ENCODE peak calls at places on chromosomes 2 and 18, in four cellular contexts. One of them, this sample, is unnamed.

GRCh38 chr2:146321175-146321574 is 1523.7 kb upstream of the ACVR2A start:
- DNase-seq in H1: no peak
- DNase-seq in HepG2: no peak
- DNase-seq in GM12878: no peak
- DNase-seq in this sample: no peak

GRCh38 chr2:181174880-181175590 is 194.6 kb downstream of the UBE2E3 start:
- DNase-seq in HepG2: no peak
- DNase-seq in GM12878: no peak
- DNase-seq in H1: no peak
- DNase-seq in this sample: no peak

GRCh38 chr18:61891874-61892273 is 933 bp downstream of the RNF152 start:
- DNase-seq in GM12878: no peak
- DNase-seq in H1: no peak
- DNase-seq in HepG2: no peak
- DNase-seq in this sample: no peak

GRCh38 chr18:78751664-78752063 is 228.0 kb upstream of the SALL3 start:
- DNase-seq in GM12878: no peak
- DNase-seq in HepG2: no peak
- DNase-seq in H1: no peak
- DNase-seq in this sample: no peak

GRCh38 chr2:127771756-127772155 is 39.2 kb downstream of the WDR33 start:
- DNase-seq in GM12878: no peak
- DNase-seq in HepG2: no peak
- DNase-seq in H1: no peak
- DNase-seq in this sample: no peak

GRCh38 chr2:238102865-238103264 is 2.7 kb downstream of the ESPNL start:
- DNase-seq in HepG2: no peak
- DNase-seq in GM12878: no peak
- DNase-seq in H1: no peak
- DNase-seq in this sample: no peak

GRCh38 chr18:79785831-79786230 is 11.9 kb upstream of the KCNG2 start:
- DNase-seq in GM12878: no peak
- DNase-seq in H1: no peak
- DNase-seq in HepG2: no peak
- DNase-seq in this sample: no peak

GRCh38 chr2:201130524-201131186 is 14.7 kb downstream of the CFLAR start:
- DNase-seq in HepG2: no peak
- DNase-seq in GM12878: no peak
- DNase-seq in H1: no peak
- DNase-seq in this sample: peak

GRCh38 chr2:28658369-28658768 is 93.3 kb upstream of the PPP1CB start:
- DNase-seq in HepG2: no peak
- DNase-seq in H1: no peak
- DNase-seq in GM12878: no peak
- DNase-seq in this sample: no peak

GRCh38 chr2:150630587-150631235 is 143.2 kb upstream of the RND3 start:
- DNase-seq in GM12878: no peak
- DNase-seq in H1: no peak
- DNase-seq in HepG2: no peak
- DNase-seq in this sample: no peak

GRCh38 chr2:158670292-158670691 is 124.8 kb upstream of the DAPL1 start:
- DNase-seq in GM12878: no peak
- DNase-seq in HepG2: peak
- DNase-seq in H1: no peak
- DNase-seq in this sample: no peak

GRCh38 chr18:43789234-43790000 is 512.1 kb upstream of the SYT4 start:
- DNase-seq in GM12878: no peak
- DNase-seq in H1: no peak
- DNase-seq in HepG2: no peak
- DNase-seq in this sample: no peak

GRCh38 chr2:44547713-44548112 is 186.0 kb downstream of the CAMKMT start:
- DNase-seq in GM12878: no peak
- DNase-seq in HepG2: no peak
- DNase-seq in H1: no peak
- DNase-seq in this sample: peak

GRCh38 chr2:13462464-13462863 is 745.7 kb downstream of the TRIB2 start:
- DNase-seq in HepG2: no peak
- DNase-seq in H1: no peak
- DNase-seq in GM12878: no peak
- DNase-seq in this sample: no peak

GRCh38 chr2:144834954-144835633 is 315.2 kb upstream of the ZEB2 start:
- DNase-seq in H1: no peak
- DNase-seq in GM12878: no peak
- DNase-seq in HepG2: no peak
- DNase-seq in this sample: no peak

GRCh38 chr18:53234610-53235009 is 894.6 kb downstream of the DCC start:
- DNase-seq in GM12878: no peak
- DNase-seq in HepG2: no peak
- DNase-seq in H1: no peak
- DNase-seq in this sample: no peak

GRCh38 chr2:47592381-47592780 is 189.4 kb downstream of the MSH2 start:
- DNase-seq in GM12878: no peak
- DNase-seq in H1: no peak
- DNase-seq in HepG2: no peak
- DNase-seq in this sample: no peak

GRCh38 chr2:121254748-121255147 is 30.3 kb downstream of the TFCP2L1 start:
- DNase-seq in HepG2: no peak
- DNase-seq in GM12878: no peak
- DNase-seq in H1: no peak
- DNase-seq in this sample: no peak

GRCh38 chr18:2991241-2991640 is 21.7 kb downstream of the LPIN2 start:
- DNase-seq in H1: no peak
- DNase-seq in HepG2: no peak
- DNase-seq in GM12878: no peak
- DNase-seq in this sample: no peak

GRCh38 chr2:218367415-218368149 is 10.9 kb downstream of the CATIP start:
- DNase-seq in HepG2: no peak
- DNase-seq in GM12878: peak
- DNase-seq in H1: peak
- DNase-seq in this sample: peak

GRCh38 chr18:58605027-58606020 is 23.6 kb downstream of the ALPK2 start:
- DNase-seq in HepG2: peak
- DNase-seq in H1: no peak
- DNase-seq in GM12878: peak
- DNase-seq in this sample: no peak

GRCh38 chr2:122237506-122237905 is 482.1 kb downstream of the TSN start:
- DNase-seq in HepG2: no peak
- DNase-seq in GM12878: no peak
- DNase-seq in H1: no peak
- DNase-seq in this sample: no peak

GRCh38 chr2:45009303-45009927 is at the start of gene SIX2:
- DNase-seq in GM12878: no peak
- DNase-seq in H1: peak
- DNase-seq in HepG2: peak
- DNase-seq in this sample: peak

GRCh38 chr2:69017080-69017479 is 4.1 kb downstream of the ANTXR1 start:
- DNase-seq in GM12878: no peak
- DNase-seq in HepG2: no peak
- DNase-seq in H1: no peak
- DNase-seq in this sample: no peak

GRCh38 chr2:157497603-157498314 is 53.9 kb upstream of the CYTIP start:
- DNase-seq in GM12878: no peak
- DNase-seq in H1: no peak
- DNase-seq in HepG2: peak
- DNase-seq in this sample: peak

GRCh38 chr18:68221116-68221724 is 493.7 kb downstream of the TMX3 start:
- DNase-seq in HepG2: no peak
- DNase-seq in H1: no peak
- DNase-seq in GM12878: no peak
- DNase-seq in this sample: no peak

DNA sequence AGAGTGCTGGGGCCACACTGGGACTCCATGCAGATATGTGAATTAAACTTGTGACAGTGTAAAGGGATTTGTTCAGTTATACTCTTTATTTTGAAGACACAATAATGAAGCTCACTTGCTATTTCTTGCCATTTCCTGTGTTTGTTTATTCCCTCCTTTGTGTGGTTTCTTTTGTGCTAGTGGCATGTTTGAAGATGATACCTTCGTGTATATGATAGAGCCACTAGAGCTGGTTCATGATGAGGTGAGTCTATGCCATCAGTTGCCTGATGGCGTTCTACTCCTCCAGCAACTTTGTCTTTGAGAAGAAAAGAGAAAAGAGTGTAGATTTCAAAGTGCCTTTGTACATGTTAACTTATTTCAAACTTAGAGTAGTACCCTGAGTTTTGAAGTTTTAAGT is 99.2 kb upstream of the FAM237A start:
- DNase-seq in GM12878: no peak
- DNase-seq in H1: no peak
- DNase-seq in HepG2: no peak
- DNase-seq in this sample: no peak
- TF ChIP-seq BRCA1 in GM12878: no peak
- TF ChIP-seq BRCA1 in H1: no peak
- TF ChIP-seq BRCA1 in HepG2: no peak
- TF ChIP-seq BRCA1 in this sample: no peak

GRCh38 chr2:60353863-60354262 is 199.6 kb downstream of the BCL11A start:
- DNase-seq in HepG2: no peak
- DNase-seq in GM12878: peak
- DNase-seq in H1: peak
- DNase-seq in this sample: no peak

GRCh38 chr2:60352491-60353405 is 200.7 kb downstream of the BCL11A start:
- DNase-seq in H1: peak
- DNase-seq in GM12878: no peak
- DNase-seq in HepG2: no peak
- DNase-seq in this sample: no peak

GRCh38 chr2:60354713-60355112 is 198.7 kb downstream of the BCL11A start:
- DNase-seq in HepG2: no peak
- DNase-seq in H1: peak
- DNase-seq in GM12878: no peak
- DNase-seq in this sample: no peak

GRCh38 chr2:60351802-60352201 is 201.7 kb downstream of the BCL11A start:
- DNase-seq in GM12878: no peak
- DNase-seq in H1: peak
- DNase-seq in HepG2: no peak
- DNase-seq in this sample: no peak

GRCh38 chr2:60353406-60353800 is 200.1 kb downstream of the BCL11A start:
- DNase-seq in GM12878: no peak
- DNase-seq in H1: peak
- DNase-seq in HepG2: no peak
- DNase-seq in this sample: no peak
- TF ChIP-seq KDM1A in GM12878: no peak
- TF ChIP-seq KDM1A in H1: no peak
- TF ChIP-seq KDM1A in HepG2: no peak
- TF ChIP-seq KDM1A in this sample: no peak

GRCh38 chr2:7182525-7182924 is 265.3 kb downstream of the RNF144A start:
- DNase-seq in H1: no peak
- DNase-seq in HepG2: no peak
- DNase-seq in GM12878: no peak
- DNase-seq in this sample: no peak
- TF ChIP-seq BRCA1 in H1: no peak
- TF ChIP-seq BRCA1 in HepG2: no peak
- TF ChIP-seq BRCA1 in GM12878: no peak
- TF ChIP-seq BRCA1 in this sample: no peak

GRCh38 chr2:221500501-221501209 is 71.4 kb downstream of the EPHA4 start:
- DNase-seq in GM12878: no peak
- DNase-seq in H1: no peak
- DNase-seq in HepG2: no peak
- DNase-seq in this sample: no peak

GRCh38 chr2:221501883-221502269 is 70.2 kb downstream of the EPHA4 start:
- DNase-seq in HepG2: no peak
- DNase-seq in H1: no peak
- DNase-seq in GM12878: no peak
- DNase-seq in this sample: no peak

GRCh38 chr2:221503965-221504364 is 68.1 kb downstream of the EPHA4 start:
- DNase-seq in H1: no peak
- DNase-seq in HepG2: no peak
- DNase-seq in GM12878: no peak
- DNase-seq in this sample: no peak

GRCh38 chr2:221501210-221501882 is 70.8 kb downstream of the EPHA4 start:
- DNase-seq in GM12878: no peak
- DNase-seq in H1: no peak
- DNase-seq in HepG2: no peak
- DNase-seq in this sample: no peak

GRCh38 chr2:221502270-221502973 is 69.7 kb downstream of the EPHA4 start:
- DNase-seq in H1: no peak
- DNase-seq in HepG2: no peak
- DNase-seq in GM12878: no peak
- DNase-seq in this sample: no peak
- TF ChIP-seq KDM1A in H1: no peak
- TF ChIP-seq KDM1A in HepG2: no peak
- TF ChIP-seq KDM1A in GM12878: no peak
- TF ChIP-seq KDM1A in this sample: no peak

DNA sequence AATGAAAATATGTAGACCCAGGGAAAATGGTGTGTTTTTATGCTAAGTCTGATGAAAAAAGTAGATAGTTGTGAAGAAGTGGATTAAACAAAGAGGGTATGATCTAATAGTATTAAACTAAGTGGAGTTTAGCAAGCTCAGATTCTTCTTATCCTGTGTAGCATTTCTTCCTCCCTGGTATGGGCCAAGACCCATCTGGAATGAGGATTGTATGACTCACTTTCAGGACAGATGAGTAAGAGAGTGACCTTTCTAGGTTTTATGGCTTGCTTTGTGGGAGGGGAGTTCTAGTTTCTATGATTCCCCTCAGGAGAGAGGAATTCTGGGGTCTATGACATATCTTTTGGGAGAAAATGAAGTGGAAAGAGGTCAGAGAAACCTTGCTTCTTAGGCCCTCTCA is 550.1 kb downstream of the SPAG16 start:
- DNase-seq in H1: no peak
- DNase-seq in HepG2: no peak
- DNase-seq in GM12878: no peak
- DNase-seq in this sample: no peak
- TF ChIP-seq BRCA1 in H1: no peak
- TF ChIP-seq BRCA1 in HepG2: no peak
- TF ChIP-seq BRCA1 in GM12878: no peak
- TF ChIP-seq BRCA1 in this sample: no peak

DNA sequence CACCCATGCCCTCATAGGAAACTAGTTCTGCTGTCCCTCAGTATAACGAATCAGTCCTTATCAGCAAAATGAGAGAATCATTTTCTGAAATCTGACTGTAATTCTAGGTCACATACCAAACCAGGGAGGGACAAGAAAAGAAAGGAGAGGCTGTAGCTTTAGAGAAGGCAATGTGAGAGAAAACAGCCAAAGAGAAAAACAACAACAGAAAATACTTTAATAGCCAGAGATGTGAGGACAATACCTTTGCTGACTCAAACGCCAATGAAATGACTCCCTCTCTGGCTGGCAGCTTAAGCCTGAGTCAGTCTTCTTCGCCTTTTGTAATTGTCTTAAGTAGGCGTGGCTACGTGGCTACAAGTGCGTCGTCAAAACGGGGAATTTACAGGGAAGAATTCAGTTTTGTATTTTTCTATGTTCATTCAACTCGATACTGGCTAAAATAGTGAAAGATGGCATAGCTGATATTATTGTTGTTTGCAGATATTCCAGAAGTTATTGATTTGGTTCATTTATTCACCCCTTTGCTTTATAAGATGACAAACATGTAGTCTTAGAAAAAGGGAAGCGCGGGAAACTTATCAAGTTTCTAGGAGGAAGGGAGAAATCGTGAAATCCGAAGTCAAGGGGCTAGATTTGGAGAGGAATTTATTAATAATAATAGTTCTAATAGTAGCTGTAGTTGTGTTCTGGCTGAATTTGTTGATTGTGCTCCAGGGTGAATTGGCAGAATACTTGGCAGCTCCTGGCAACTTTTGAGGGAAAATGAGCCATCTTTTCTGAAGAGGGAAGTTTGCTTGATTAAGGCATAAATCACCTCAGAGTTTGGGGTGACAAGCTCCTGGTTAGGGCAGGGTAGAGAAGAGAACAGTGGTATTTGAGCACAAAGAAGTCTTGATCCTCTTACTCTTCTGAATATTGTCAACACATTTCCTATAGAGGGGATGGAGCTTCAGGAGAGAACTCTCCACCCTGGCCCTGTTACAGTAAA is at the start of gene IL1A:
- DNase-seq in H1: no peak
- DNase-seq in HepG2: no peak
- DNase-seq in GM12878: no peak
- DNase-seq in this sample: peak
- TF ChIP-seq KDM1A in H1: no peak
- TF ChIP-seq KDM1A in HepG2: no peak
- TF ChIP-seq KDM1A in GM12878: no peak
- TF ChIP-seq KDM1A in this sample: no peak

This sample was measured in K562.